ENCODE peak calls at places on chromosomes 5 and 9, in eight cellular contexts. One of them, this sample, is unnamed.

GRCh38 chr9:135328485-135329417 is 150.8 kb upstream of the PPP1R26 start:
- DNase-seq in T1000: no peak
- DNase-seq in tibial nerve: no peak
- DNase-seq in hepatic stellate cell: no peak
- DNase-seq in foreskin fibroblast: no peak
- DNase-seq in AG09319: no peak
- DNase-seq in SK-N-SH: peak
- DNase-seq in type B pancreatic cell: no peak
- DNase-seq in this sample: no peak

GRCh38 chr9:104073098-104073769 is 20.9 kb upstream of the SMC2 start:
- DNase-seq in type B pancreatic cell: no peak
- DNase-seq in foreskin fibroblast: no peak
- DNase-seq in hepatic stellate cell: no peak
- DNase-seq in tibial nerve: no peak
- DNase-seq in SK-N-SH: no peak
- DNase-seq in AG09319: no peak
- DNase-seq in T1000: no peak
- DNase-seq in this sample: no peak

GRCh38 chr5:176612008-176612407 is 2.1 kb upstream of the GPRIN1 start:
- DNase-seq in T1000: no peak
- DNase-seq in foreskin fibroblast: no peak
- DNase-seq in hepatic stellate cell: no peak
- DNase-seq in type B pancreatic cell: no peak
- DNase-seq in tibial nerve: no peak
- DNase-seq in SK-N-SH: no peak
- DNase-seq in AG09319: no peak
- DNase-seq in this sample: no peak

GRCh38 chr5:33611882-33612281 is 171.1 kb downstream of the TARS1 start:
- DNase-seq in hepatic stellate cell: peak
- DNase-seq in AG09319: peak
- DNase-seq in foreskin fibroblast: peak
- DNase-seq in tibial nerve: no peak
- DNase-seq in SK-N-SH: no peak
- DNase-seq in T1000: no peak
- DNase-seq in type B pancreatic cell: no peak
- DNase-seq in this sample: no peak

GRCh38 chr9:34568783-34569182 is 20.7 kb downstream of the CNTFR start:
- DNase-seq in foreskin fibroblast: no peak
- DNase-seq in type B pancreatic cell: no peak
- DNase-seq in AG09319: no peak
- DNase-seq in SK-N-SH: peak
- DNase-seq in tibial nerve: no peak
- DNase-seq in hepatic stellate cell: no peak
- DNase-seq in T1000: no peak
- DNase-seq in this sample: no peak

GRCh38 chr9:136840877-136841645 is 1.2 kb upstream of the AJM1 start:
- DNase-seq in foreskin fibroblast: peak
- DNase-seq in tibial nerve: no peak
- DNase-seq in T1000: no peak
- DNase-seq in hepatic stellate cell: peak
- DNase-seq in AG09319: no peak
- DNase-seq in type B pancreatic cell: no peak
- DNase-seq in SK-N-SH: peak
- DNase-seq in this sample: no peak

GRCh38 chr5:133398646-133399081 is 213.7 kb downstream of the FSTL4 start:
- DNase-seq in SK-N-SH: no peak
- DNase-seq in AG09319: no peak
- DNase-seq in foreskin fibroblast: no peak
- DNase-seq in tibial nerve: no peak
- DNase-seq in hepatic stellate cell: no peak
- DNase-seq in type B pancreatic cell: no peak
- DNase-seq in T1000: no peak
- DNase-seq in this sample: no peak

GRCh38 chr9:92607773-92608172 is 62.2 kb downstream of the IPPK start:
- DNase-seq in foreskin fibroblast: peak
- DNase-seq in T1000: no peak
- DNase-seq in AG09319: peak
- DNase-seq in hepatic stellate cell: no peak
- DNase-seq in type B pancreatic cell: no peak
- DNase-seq in tibial nerve: no peak
- DNase-seq in SK-N-SH: peak
- DNase-seq in this sample: no peak

GRCh38 chr5:112418412-112419049 is 546 bp downstream of the EPB41L4A start:
- DNase-seq in type B pancreatic cell: no peak
- DNase-seq in hepatic stellate cell: no peak
- DNase-seq in AG09319: no peak
- DNase-seq in SK-N-SH: peak
- DNase-seq in T1000: no peak
- DNase-seq in foreskin fibroblast: no peak
- DNase-seq in tibial nerve: no peak
- DNase-seq in this sample: no peak

GRCh38 chr5:152644316-152644715 is 239.2 kb upstream of the NMUR2 start:
- DNase-seq in SK-N-SH: no peak
- DNase-seq in AG09319: no peak
- DNase-seq in hepatic stellate cell: no peak
- DNase-seq in foreskin fibroblast: no peak
- DNase-seq in T1000: no peak
- DNase-seq in type B pancreatic cell: no peak
- DNase-seq in tibial nerve: no peak
- DNase-seq in this sample: no peak

GRCh38 chr5:72156921-72157320 is 49.6 kb downstream of the MAP1B start:
- DNase-seq in foreskin fibroblast: peak
- DNase-seq in type B pancreatic cell: no peak
- DNase-seq in hepatic stellate cell: peak
- DNase-seq in T1000: peak
- DNase-seq in tibial nerve: no peak
- DNase-seq in SK-N-SH: no peak
- DNase-seq in AG09319: peak
- DNase-seq in this sample: no peak

GRCh38 chr5:35741126-35741711 is 115.5 kb upstream of the IL7R start:
- DNase-seq in tibial nerve: no peak
- DNase-seq in T1000: no peak
- DNase-seq in foreskin fibroblast: peak
- DNase-seq in AG09319: peak
- DNase-seq in type B pancreatic cell: no peak
- DNase-seq in SK-N-SH: no peak
- DNase-seq in hepatic stellate cell: no peak
- DNase-seq in this sample: no peak

GRCh38 chr5:126355940-126356339 is 67.3 kb upstream of the GRAMD2B start:
- DNase-seq in hepatic stellate cell: no peak
- DNase-seq in SK-N-SH: no peak
- DNase-seq in AG09319: no peak
- DNase-seq in type B pancreatic cell: no peak
- DNase-seq in tibial nerve: no peak
- DNase-seq in T1000: no peak
- DNase-seq in foreskin fibroblast: no peak
- DNase-seq in this sample: no peak

GRCh38 chr9:129183495-129184308 is 5.6 kb upstream of the IER5L start:
- DNase-seq in hepatic stellate cell: no peak
- DNase-seq in foreskin fibroblast: peak
- DNase-seq in AG09319: no peak
- DNase-seq in SK-N-SH: peak
- DNase-seq in tibial nerve: no peak
- DNase-seq in type B pancreatic cell: no peak
- DNase-seq in T1000: no peak
- DNase-seq in this sample: no peak

GRCh38 chr5:8577792-8578191 is 708.8 kb downstream of the MTRR start:
- DNase-seq in AG09319: no peak
- DNase-seq in foreskin fibroblast: peak
- DNase-seq in T1000: no peak
- DNase-seq in tibial nerve: no peak
- DNase-seq in type B pancreatic cell: no peak
- DNase-seq in SK-N-SH: no peak
- DNase-seq in hepatic stellate cell: no peak
- DNase-seq in this sample: no peak

GRCh38 chr5:89279458-89280036 is 396.6 kb upstream of the MEF2C start:
- DNase-seq in hepatic stellate cell: no peak
- DNase-seq in AG09319: no peak
- DNase-seq in tibial nerve: no peak
- DNase-seq in T1000: no peak
- DNase-seq in foreskin fibroblast: no peak
- DNase-seq in SK-N-SH: no peak
- DNase-seq in type B pancreatic cell: no peak
- DNase-seq in this sample: no peak

GRCh38 chr5:66821626-66822429 is 225.6 kb downstream of the MAST4 start:
- DNase-seq in tibial nerve: no peak
- DNase-seq in AG09319: no peak
- DNase-seq in type B pancreatic cell: no peak
- DNase-seq in hepatic stellate cell: no peak
- DNase-seq in T1000: no peak
- DNase-seq in SK-N-SH: no peak
- DNase-seq in foreskin fibroblast: no peak
- DNase-seq in this sample: no peak

This sample was measured in suprapubic skin.